ENCODE peak calls at places on chromosomes 5 and 9, in five cellular contexts. O is neuronal stem cell, U is IMR-90, D is mesenchymal stem cell, C is H1. T is an unnamed sample.

GRCh38 chr5:3249401-3249800 is 346.2 kb upstream of the IRX1 start:
- DNase-seq in D (no peak), C (no peak), U (no peak), O (no peak), T (no peak)

GRCh38 chr5:91937121-91937520 is 554.0 kb upstream of the ARRDC3 start:
- DNase-seq in U (no peak), D (no peak), O (no peak), C (no peak), T (no peak)

GRCh38 chr9:107881625-107882300 is 392.2 kb upstream of the KLF4 start:
- DNase-seq in C (no peak), O (no peak), D (no peak), U (peak; percentile 39), T (no peak)

GRCh38 chr5:154465169-154465568 is 12.9 kb downstream of the HAND1 start:
- DNase-seq in C (no peak), O (no peak), U (peak; percentile 74), D (peak; percentile 78), T (no peak)

GRCh38 chr5:31895199-31895598 is 256.3 kb downstream of the PDZD2 start:
- DNase-seq in U (no peak), C (no peak), O (no peak), D (no peak), T (no peak)

GRCh38 chr9:6640268-6641072 is 5.1 kb downstream of the GLDC start:
- DNase-seq in O (no peak), C (no peak), D (no peak), U (no peak), T (no peak)

GRCh38 chr5:159405611-159406031 is 75.3 kb upstream of the IL12B start:
- DNase-seq in C (no peak), D (no peak), O (no peak), U (no peak), T (no peak)

GRCh38 chr5:151523335-151523734 is 67.8 kb downstream of the FAT2 start:
- DNase-seq in U (peak; percentile 55), C (peak; percentile 15), D (peak; percentile 39), O (peak; percentile 35), T (peak; percentile 84)

GRCh38 chr9:121976751-121977150 is 116.4 kb downstream of the TTLL11 start:
- DNase-seq in O (no peak), C (no peak), D (peak; percentile 58), U (peak; percentile 93), T (no peak)

GRCh38 chr5:103703617-103704016 is 141.0 kb upstream of the NUDT12 start:
- DNase-seq in U (no peak), C (no peak), O (no peak), D (no peak), T (no peak)

DNA sequence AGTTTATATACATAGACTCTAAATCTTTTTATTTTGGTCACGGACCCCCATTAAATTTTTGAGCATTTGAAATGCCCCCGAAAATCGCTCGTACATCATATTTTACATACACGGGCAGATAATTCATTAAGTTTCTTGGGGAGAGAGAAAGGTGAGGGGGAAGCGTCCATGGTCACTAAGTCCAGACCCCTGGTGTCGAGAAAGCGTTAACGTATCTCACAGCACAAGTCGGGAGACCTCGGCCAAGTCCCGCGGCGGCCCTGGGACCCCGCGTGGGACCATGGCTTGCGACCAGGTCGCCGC is 794 bp downstream of the PTBP3 start:
- DNase-seq in U (no peak), D (no peak), O (no peak), C (no peak), T (no peak)
- H4K8ac ChIP-seq in U (no peak overlapping the region), D (peak overlapping the region; percentile 83), O (no peak overlapping the region), C (no peak overlapping the region), T (no peak overlapping the region)

DNA sequence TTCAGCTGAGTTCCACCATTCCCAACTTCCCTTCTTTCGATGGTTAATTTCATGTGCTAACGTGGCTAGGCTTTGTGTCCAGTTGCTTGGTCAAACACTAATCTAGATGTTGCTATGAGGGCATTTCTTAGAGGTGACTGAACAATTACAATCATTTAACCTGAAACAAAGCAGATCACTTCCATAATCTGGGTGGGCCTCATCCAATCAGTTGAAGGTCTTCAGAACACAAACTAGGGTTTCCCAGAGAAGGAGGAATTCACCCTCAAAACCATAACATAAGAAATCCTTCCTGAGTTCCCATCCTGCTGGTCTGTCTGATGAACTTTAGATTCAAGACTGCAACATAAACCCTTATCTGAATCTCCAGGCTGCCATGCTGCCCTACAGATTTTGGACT is 2381.7 kb downstream of the MAT2B start:
- DNase-seq in O (no peak), U (no peak), C (no peak), D (no peak), T (no peak)
- H2BK15ac ChIP-seq in O (no peak overlapping the region), U (no peak overlapping the region), C (no peak overlapping the region), D (no peak overlapping the region), T (no peak overlapping the region)

DNA sequence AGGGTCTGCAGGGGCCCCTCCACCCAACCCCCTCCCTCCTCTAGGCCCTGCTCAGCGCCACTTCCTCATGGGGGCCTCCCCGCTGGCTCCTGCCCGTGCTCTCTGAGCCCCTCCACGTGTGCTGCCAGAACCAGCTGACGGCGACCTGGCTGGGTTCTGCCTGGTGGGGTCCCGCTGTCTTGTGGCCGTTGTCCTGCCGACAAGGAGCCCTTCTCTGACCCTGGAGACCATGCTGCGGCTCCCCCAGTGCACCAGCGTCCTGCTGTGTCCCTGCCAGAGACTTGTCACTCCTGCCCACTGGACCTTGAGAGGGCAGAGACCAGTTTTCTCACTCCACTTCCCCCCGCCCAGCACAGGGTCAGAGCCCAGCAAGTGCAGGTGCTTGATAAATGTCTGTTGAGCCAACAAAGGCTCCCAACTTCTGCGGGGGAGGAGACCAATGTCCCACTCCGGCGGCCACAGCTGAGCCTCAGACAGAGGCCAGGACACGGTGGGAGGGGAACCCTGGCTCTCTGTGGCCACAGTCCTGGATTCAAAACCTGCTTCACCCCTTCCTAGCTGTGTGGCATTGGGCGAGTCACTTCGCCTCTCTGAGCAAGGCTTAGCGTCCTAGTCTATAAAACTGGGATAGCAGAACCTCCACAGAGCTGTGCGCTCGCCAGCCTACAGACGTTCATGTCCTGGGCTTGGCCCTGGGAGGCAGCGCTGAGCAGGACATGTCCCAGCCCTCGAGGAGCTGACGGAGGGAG is 24.8 kb downstream of the SARDH start:
- DNase-seq in C (no peak), U (no peak), D (no peak), O (no peak), T (no peak)
- H3K18ac ChIP-seq in C (no peak overlapping the region), U (no peak overlapping the region), D (peak overlapping the region; percentile 16), O (peak overlapping the region; percentile 84), T (no peak overlapping the region)

GRCh38 chr9:131521822-131522221 is 9.2 kb downstream of the UCK1 start:
- DNase-seq in O (no peak), D (no peak), C (no peak), U (no peak), T (no peak)

GRCh38 chr9:131522257-131523085 is 8.6 kb downstream of the UCK1 start:
- DNase-seq in O (no peak), D (no peak), U (no peak), C (no peak), T (no peak)

GRCh38 chr9:131523086-131523388 is 8.0 kb downstream of the UCK1 start:
- DNase-seq in C (no peak), O (no peak), D (no peak), U (no peak), T (no peak)

GRCh38 chr9:131524578-131525315 is 6.3 kb downstream of the UCK1 start:
- DNase-seq in C (no peak), O (no peak), U (peak; percentile 18), D (peak; percentile 52), T (no peak)

DNA sequence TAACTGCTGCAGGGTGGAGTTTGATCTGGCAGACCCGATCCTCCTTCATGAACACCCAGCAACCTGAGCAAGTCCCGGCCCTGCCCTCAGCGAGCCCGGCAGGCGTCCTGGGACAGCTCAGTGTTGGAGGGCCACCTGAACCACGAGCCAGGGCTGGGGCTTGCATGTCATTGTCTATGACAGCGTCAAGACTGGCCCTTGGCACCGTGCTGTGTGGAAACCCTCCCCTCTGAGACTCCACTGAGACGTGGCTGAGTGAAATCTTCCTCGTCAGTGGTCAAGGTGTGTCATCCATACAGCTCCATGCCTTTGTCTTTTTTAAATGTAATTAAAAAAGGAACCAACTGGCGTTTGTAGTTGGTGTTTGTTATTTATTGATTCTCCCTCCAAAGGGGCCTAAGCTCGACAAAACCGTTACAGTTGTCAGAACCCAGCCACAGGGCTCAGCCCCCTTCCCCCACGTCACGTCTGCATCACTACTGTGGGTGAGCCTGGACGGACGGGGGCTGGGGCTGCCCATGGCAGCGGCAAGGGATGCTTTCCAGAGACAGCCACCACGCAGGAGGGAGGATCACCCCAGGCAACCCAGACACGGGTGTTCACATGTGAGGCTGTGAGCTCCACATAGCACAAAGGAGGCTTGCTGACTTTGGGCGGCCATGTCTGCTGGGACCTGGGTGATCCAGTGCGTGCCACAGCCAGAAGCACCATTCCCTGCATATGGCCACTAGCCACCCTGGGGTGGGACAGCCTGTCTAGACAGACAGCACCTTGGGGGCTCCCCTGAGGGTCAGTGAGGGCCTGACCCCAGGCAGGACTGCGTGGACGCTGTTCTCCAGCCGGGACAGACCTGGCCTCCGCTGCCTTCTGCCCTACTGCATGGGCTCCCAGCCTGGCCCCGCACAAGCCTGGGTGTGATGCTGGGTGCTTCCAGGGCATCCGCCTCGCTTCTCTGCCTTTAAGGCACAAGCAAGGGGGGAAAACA is 7.3 kb downstream of the UCK1 start:
- DNase-seq in U (no peak), D (no peak), O (no peak), C (no peak), T (no peak)
- H4K8ac ChIP-seq in U (no peak overlapping the region), D (no peak overlapping the region), O (peak overlapping the region; percentile 89), C (no peak overlapping the region), T (no peak overlapping the region)

DNA sequence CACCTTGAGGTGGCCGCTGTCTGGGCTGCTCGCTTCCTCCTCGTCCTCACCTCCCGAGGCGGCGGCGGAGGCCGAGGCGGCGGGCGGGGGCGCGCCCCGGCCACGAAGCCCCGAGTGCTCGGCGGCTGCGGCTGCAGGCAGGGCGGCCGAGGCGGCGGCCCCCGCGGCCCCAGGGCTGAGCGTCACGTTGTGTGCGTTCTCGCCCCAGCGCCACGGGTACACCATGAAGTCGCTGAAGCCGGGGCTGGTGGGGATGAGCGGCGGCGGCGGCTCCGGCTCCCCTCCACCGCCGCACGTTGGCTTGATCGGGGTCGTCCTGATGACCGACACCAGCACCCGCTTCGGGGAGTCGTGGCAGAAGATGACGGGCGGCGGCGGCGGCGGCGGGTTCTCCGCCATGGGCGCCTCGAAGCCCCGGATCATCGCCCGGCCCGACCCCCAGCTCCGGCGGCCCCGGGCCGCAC is 528 bp downstream of the ZNF367 start:
- DNase-seq in C (no peak), U (no peak), D (peak; percentile 22), O (peak; percentile 18), T (no peak)
- H2BK15ac ChIP-seq in C (no peak overlapping the region), U (no peak overlapping the region), D (no peak overlapping the region), O (no peak overlapping the region), T (no peak overlapping the region)

GRCh38 chr9:136794281-136795026 is 1.7 kb upstream of the CCDC183 start:
- DNase-seq in D (no peak), C (no peak), U (no peak), O (no peak), T (no peak)
- H3K18ac ChIP-seq in D (no peak overlapping the region), C (no peak overlapping the region), U (no peak overlapping the region), O (no peak overlapping the region), T (no peak overlapping the region)

T was measured in mesendoderm.